ENCODE peak calls at places on chromosome 6, in nine cellular contexts. E is fibroblast of the aortic adventitia, G is epithelial cell of esophagus, U is testis, P is HepG2, Q is AG04450, N is A549, X is left lung, H is transverse colon. I is an unnamed sample.

GRCh38 chr6:129607581-129608186 is 102.3 kb downstream of the ARHGAP18 start:
- DNase-seq in P (no peak), H (no peak), G (no peak), Q (no peak), N (no peak), U (no peak), X (no peak), E (peak; percentile 38), I (no peak)

GRCh38 chr6:136728976-136729515 is 63.2 kb downstream of the MAP3K5 start:
- DNase-seq in G (no peak), X (no peak), P (no peak), H (no peak), U (no peak), N (no peak), Q (no peak), E (no peak), I (no peak)

GRCh38 chr6:143941852-143942627 is 66.0 kb downstream of the PLAGL1 start:
- DNase-seq in G (peak; percentile 57), N (peak; percentile 75), Q (no peak), E (peak; percentile 56), H (peak; percentile 69), X (peak; percentile 53), U (peak; percentile 71), P (peak; percentile 81), I (no peak)

GRCh38 chr6:6614096-6614964 is 25.8 kb downstream of the LY86 start:
- DNase-seq in E (no peak), G (peak; percentile 17), P (no peak), N (no peak), H (no peak), U (peak; percentile 41), Q (no peak), X (no peak), I (no peak)

GRCh38 chr6:39128106-39128505 is 13.1 kb upstream of the SAYSD1 start:
- DNase-seq in E (peak; percentile 98), N (no peak), P (no peak), Q (no peak), G (no peak), X (no peak), H (no peak), U (no peak), I (no peak)

GRCh38 chr6:4575724-4576123 is 200.5 kb upstream of the CDYL start:
- DNase-seq in N (no peak), Q (no peak), G (no peak), E (no peak), P (no peak), U (no peak), X (no peak), H (no peak), I (no peak)

GRCh38 chr6:125866433-125866832 is 75.7 kb downstream of the NCOA7 start:
- DNase-seq in P (no peak), Q (no peak), E (no peak), G (no peak), N (no peak), X (no peak), U (no peak), H (no peak), I (no peak)

GRCh38 chr6:75830959-75831885 is 82.2 kb downstream of the MYO6 start:
- DNase-seq in U (no peak), X (no peak), N (no peak), H (no peak), P (no peak), G (peak; percentile 80), Q (peak; percentile 8), E (peak; percentile 29), I (peak; percentile 37)

GRCh38 chr6:118551063-118551672 is 3.1 kb downstream of the PLN start:
- DNase-seq in X (no peak), P (peak; percentile 44), N (peak; percentile 47), E (peak; percentile 80), H (no peak), U (no peak), G (peak; percentile 60), Q (peak; percentile 44), I (peak; percentile 33)

GRCh38 chr6:38861957-38862401 is 146.9 kb downstream of the DNAH8 start:
- DNase-seq in P (no peak), H (no peak), X (peak; percentile 33), G (peak; percentile 72), E (no peak), U (no peak), Q (no peak), N (no peak), I (no peak)

GRCh38 chr6:167930300-167930699 is 67.2 kb upstream of the KIF25 start:
- DNase-seq in U (no peak), E (peak; percentile 2), X (no peak), Q (peak; percentile 2), G (no peak), H (no peak), P (peak; percentile 24), N (peak; percentile 32), I (no peak)

GRCh38 chr6:144063744-144064401 is 31.5 kb downstream of the SF3B5 start:
- DNase-seq in G (peak; percentile 53), Q (no peak), X (peak; percentile 94), U (peak; percentile 88), N (peak; percentile 53), E (no peak), H (peak; percentile 95), P (peak; percentile 50), I (no peak)

GRCh38 chr6:148893481-148893880 is 146.7 kb downstream of the UST start:
- DNase-seq in H (no peak), P (no peak), U (no peak), Q (no peak), X (no peak), N (no peak), E (no peak), G (no peak), I (no peak)

GRCh38 chr6:18978330-18979128 is 591.4 kb downstream of the RNF144B start:
- DNase-seq in U (no peak), N (peak; percentile 7), Q (no peak), P (peak; percentile 29), E (no peak), H (no peak), X (no peak), G (peak; percentile 45), I (no peak)

GRCh38 chr6:143333081-143333480 is 117.4 kb downstream of the ADAT2 start:
- DNase-seq in Q (no peak), N (peak; percentile 10), H (no peak), G (peak; percentile 96), E (no peak), X (no peak), U (no peak), P (no peak), I (no peak)

GRCh38 chr6:41687501-41688175 is 47.8 kb downstream of the TFEB start:
- DNase-seq in E (no peak), X (no peak), H (peak; percentile 76), U (no peak), G (peak; percentile 29), Q (no peak), P (no peak), N (no peak), I (no peak)

GRCh38 chr6:22149081-22149480 is 147.8 kb downstream of the PRL start:
- DNase-seq in Q (no peak), G (no peak), P (no peak), N (no peak), X (no peak), U (no peak), E (no peak), H (no peak), I (no peak)

GRCh38 chr6:50600280-50600679 is 113.0 kb upstream of the TFAP2D start:
- DNase-seq in X (no peak), N (no peak), Q (no peak), E (no peak), G (no peak), P (no peak), H (no peak), U (no peak), I (no peak)

GRCh38 chr6:52725133-52725529 is 38.1 kb downstream of the GSTA2 start:
- DNase-seq in G (peak; percentile 82), P (no peak), Q (no peak), U (no peak), E (peak; percentile 41), X (peak; percentile 39), H (peak; percentile 17), N (peak; percentile 11), I (no peak)

GRCh38 chr6:157019733-157020132 is 242.6 kb downstream of the ARID1B start:
- DNase-seq in E (peak; percentile 48), X (no peak), N (no peak), U (no peak), P (no peak), Q (no peak), G (no peak), H (no peak), I (no peak)
- H3K4me3 ChIP-seq in E (no peak overlapping the region), X (no peak overlapping the region), N (no peak overlapping the region), U (no peak overlapping the region), P (no peak overlapping the region), Q (no peak overlapping the region), G (no peak overlapping the region), H (no peak overlapping the region), I (no peak overlapping the region)

DNA sequence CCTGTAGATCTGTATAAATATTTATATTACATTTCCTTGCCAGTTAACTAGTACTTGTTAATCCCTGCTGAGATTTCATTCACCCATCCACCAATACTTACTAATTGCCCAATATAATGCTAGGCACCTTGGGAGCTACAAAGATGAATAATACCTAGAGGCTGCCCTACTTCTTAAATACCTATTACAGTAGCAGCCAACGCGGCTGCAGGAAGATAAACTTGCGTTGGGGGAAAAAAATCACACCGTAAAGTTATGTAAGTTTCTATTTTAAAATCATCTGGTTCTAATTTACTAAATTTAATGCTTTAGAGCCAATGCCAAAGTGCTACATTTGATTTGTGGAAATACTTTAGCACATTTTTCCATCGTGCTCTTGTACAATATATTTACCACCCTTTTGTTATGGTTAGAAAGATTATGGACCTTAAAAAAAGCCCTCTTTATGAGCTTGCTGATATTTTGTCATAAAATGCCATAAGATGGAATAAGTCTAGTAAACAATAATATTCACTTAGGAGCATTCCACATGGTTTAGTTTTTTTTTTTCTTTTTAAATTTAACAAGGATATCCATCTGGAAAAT is 13.0 kb upstream of the NEDD9 start:
- DNase-seq in G (no peak), U (no peak), N (no peak), X (no peak), E (peak; percentile 68), H (no peak), P (no peak), Q (no peak), I (no peak)
- H3K4me3 ChIP-seq in G (no peak overlapping the region), U (no peak overlapping the region), N (no peak overlapping the region), X (no peak overlapping the region), E (no peak overlapping the region), H (no peak overlapping the region), P (no peak overlapping the region), Q (no peak overlapping the region), I (no peak overlapping the region)

GRCh38 chr6:89818977-89819335 is 638 bp downstream of the MDN1 start:
- DNase-seq in E (peak; percentile 47), G (peak; percentile 68), X (no peak), H (peak; percentile 23), P (peak; percentile 43), U (peak; percentile 43), N (peak; percentile 21), Q (no peak), I (no peak)
- H3K4me3 ChIP-seq in E (peak overlapping the region; percentile 99), G (peak overlapping the region; percentile 87), X (peak overlapping the region; percentile 89), H (peak overlapping the region; percentile 87), P (peak overlapping the region; percentile 79), U (peak overlapping the region; percentile 96), N (peak overlapping the region; percentile 69), Q (peak overlapping the region; percentile 98), I (peak overlapping the region; percentile 98)

DNA sequence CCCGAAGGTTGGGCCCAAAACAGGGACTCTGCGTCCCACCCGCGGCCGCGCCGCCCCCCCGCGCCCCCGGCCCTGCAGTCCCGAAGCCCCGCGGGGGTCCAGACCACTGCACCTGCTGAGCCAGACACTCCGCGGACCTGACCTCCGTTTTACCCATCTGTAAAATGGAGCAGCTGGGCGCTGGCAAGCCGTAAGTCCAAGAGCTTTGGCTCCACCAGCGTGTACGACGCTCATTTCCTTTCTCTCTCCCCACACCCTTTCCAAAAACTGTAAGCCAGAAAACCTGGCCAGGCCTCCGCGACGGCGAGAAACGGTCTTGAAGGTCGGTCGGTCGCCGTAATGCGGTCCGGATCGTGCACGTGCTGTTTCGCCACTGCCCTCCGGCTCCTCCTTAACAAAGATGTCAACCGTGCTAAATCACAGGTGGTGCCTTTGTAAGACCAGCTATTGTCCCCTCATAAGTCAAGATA is 7.8 kb upstream of the NR2E1 start:
- DNase-seq in Q (no peak), P (no peak), U (no peak), N (peak; percentile 8), H (no peak), X (no peak), E (no peak), G (no peak), I (no peak)
- H3K4me3 ChIP-seq in Q (no peak overlapping the region), P (peak overlapping the region; percentile 30), U (peak overlapping the region; percentile 37), N (peak overlapping the region; percentile 45), H (peak overlapping the region; percentile 40), X (no peak overlapping the region), E (no peak overlapping the region), G (no peak overlapping the region), I (no peak overlapping the region)

I was measured in skeletal muscle cell.